ENCODE peak calls at places on chromosomes 12 and 14, in eight cellular contexts. X, P, Q, W, L, F, G and O are unnamed samples.
A peak's percentile ranks its signal among the peaks of the same experiment; 100 is the strongest.

GRCh38 chr12:8742501-8742900 is 44.7 kb downstream of the RIMKLB start:
- DNase-seq in W (no peak), X (no peak), G (peak; percentile 70), L (peak; percentile 71), Q (no peak), P (no peak), F (no peak), O (no peak)

GRCh38 chr12:120247621-120248030 is 17.9 kb downstream of the PXN start:
- DNase-seq in X (no peak), P (no peak), F (no peak), G (peak; percentile 48), Q (no peak), L (peak; percentile 61), W (no peak), O (no peak)

GRCh38 chr14:88321692-88322504 is 1.2 kb downstream of the KCNK10 start:
- DNase-seq in X (no peak), L (no peak), Q (no peak), W (no peak), G (no peak), P (no peak), F (no peak), O (no peak)

GRCh38 chr14:58738189-58738836 is 100.6 kb downstream of the DACT1 start:
- DNase-seq in W (no peak), X (no peak), L (peak; percentile 83), Q (no peak), F (no peak), G (peak; percentile 89), P (no peak), O (no peak)

GRCh38 chr14:66507181-66507721 is 696 bp upstream of the GPHN start:
- DNase-seq in X (no peak), F (no peak), W (no peak), G (no peak), L (no peak), Q (no peak), P (no peak), O (no peak)

GRCh38 chr12:122203968-122204828 is 689 bp downstream of the B3GNT4 start:
- DNase-seq in L (no peak), Q (no peak), F (no peak), G (no peak), W (no peak), X (peak; percentile 34), P (no peak), O (no peak)

GRCh38 chr12:64404470-64405446 is 566 bp downstream of the XPOT start:
- DNase-seq in P (peak; percentile 84), F (peak; percentile 58), X (peak; percentile 38), G (peak; percentile 87), W (no peak), Q (peak; percentile 79), L (peak; percentile 95), O (no peak)

GRCh38 chr12:42145552-42146215 is 1.0 kb upstream of the GXYLT1 start:
- DNase-seq in L (no peak), X (no peak), G (no peak), F (no peak), P (no peak), W (no peak), Q (no peak), O (no peak)

GRCh38 chr14:30193791-30194407 is 266.3 kb upstream of the PRKD1 start:
- DNase-seq in F (no peak), L (peak; percentile 95), G (peak; percentile 71), Q (no peak), X (no peak), P (no peak), W (no peak), O (no peak)

GRCh38 chr14:41901089-41901488 is 294.4 kb downstream of the LRFN5 start:
- DNase-seq in F (no peak), X (no peak), G (no peak), L (no peak), Q (no peak), W (no peak), P (no peak), O (no peak)

GRCh38 chr12:106582661-106583577 is at the start of gene RFX4:
- DNase-seq in L (no peak), F (no peak), P (no peak), G (no peak), Q (no peak), X (no peak), W (no peak), O (no peak)

GRCh38 chr12:51678086-51678724 is 87.2 kb downstream of the SCN8A start:
- DNase-seq in G (peak; percentile 54), P (no peak), W (no peak), X (peak; percentile 13), F (peak; percentile 44), Q (no peak), L (peak; percentile 55), O (no peak)

GRCh38 chr14:104784846-104785707 is 10.5 kb downstream of the AKT1 start:
- DNase-seq in F (no peak), L (no peak), W (no peak), X (no peak), Q (no peak), G (no peak), P (no peak), O (no peak)

GRCh38 chr12:120007272-120007671 is 18.2 kb downstream of the BICDL1 start:
- DNase-seq in X (peak; percentile 74), F (no peak), W (no peak), Q (no peak), L (no peak), P (no peak), G (no peak), O (peak; percentile 25)

GRCh38 chr12:27780612-27781408 is 774 bp upstream of the MANSC4 start:
- DNase-seq in X (peak; percentile 23), F (peak; percentile 55), L (peak; percentile 60), Q (peak; percentile 75), W (no peak), P (peak; percentile 71), G (peak; percentile 29), O (no peak)

GRCh38 chr14:56976211-56976610 is 165.9 kb upstream of the OTX2 start:
- DNase-seq in F (no peak), P (no peak), X (no peak), L (no peak), G (no peak), W (no peak), Q (no peak), O (no peak)

GRCh38 chr12:75884465-75884985 is 147.1 kb downstream of the PHLDA1 start:
- DNase-seq in L (no peak), W (no peak), G (no peak), F (no peak), P (no peak), Q (no peak), X (no peak), O (no peak)

GRCh38 chr14:90301580-90302181 is 30.1 kb downstream of the NRDE2 start:
- DNase-seq in F (no peak), G (peak; percentile 67), W (no peak), X (no peak), L (peak; percentile 82), Q (no peak), P (no peak), O (no peak)

DNA sequence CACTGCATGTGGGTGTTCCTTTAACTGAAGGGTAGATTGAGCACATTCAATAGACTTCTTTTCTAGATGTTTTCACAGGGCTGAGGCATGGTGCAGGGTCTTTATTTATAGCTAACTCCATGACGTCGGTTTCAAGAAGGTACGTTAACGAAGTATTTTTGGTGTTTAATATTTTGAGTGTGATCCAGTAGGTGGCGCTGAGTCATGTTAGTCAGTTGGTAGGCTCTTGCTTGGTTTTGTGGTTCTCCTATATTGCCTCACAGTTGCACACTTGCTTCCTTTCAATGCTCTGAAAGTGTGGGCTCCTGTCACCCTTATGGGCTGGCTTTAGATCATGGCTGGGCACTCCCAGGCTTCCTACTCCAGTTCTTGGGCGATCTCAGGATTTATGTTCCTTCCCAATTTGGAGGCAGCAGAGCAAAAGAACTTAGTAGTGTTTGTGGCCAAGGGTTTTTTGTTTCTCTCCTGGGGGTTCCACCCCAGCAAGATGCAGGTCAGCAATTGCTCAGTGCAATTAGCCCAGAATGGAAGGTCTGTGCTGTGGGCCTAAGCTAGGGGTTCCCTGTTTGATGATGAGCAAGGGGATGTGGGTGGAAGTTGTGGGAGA is 471.6 kb upstream of the FOXG1 start:
- DNase-seq in F (peak; percentile 7), Q (no peak), P (no peak), X (no peak), G (peak; percentile 57), W (no peak), L (peak; percentile 45), O (no peak)
- TF ChIP-seq CTCF in F (no peak), Q (no peak), P (no peak), X (no peak), G (peak; percentile 34), W (no peak), L (peak; percentile 5), O (no peak)

DNA sequence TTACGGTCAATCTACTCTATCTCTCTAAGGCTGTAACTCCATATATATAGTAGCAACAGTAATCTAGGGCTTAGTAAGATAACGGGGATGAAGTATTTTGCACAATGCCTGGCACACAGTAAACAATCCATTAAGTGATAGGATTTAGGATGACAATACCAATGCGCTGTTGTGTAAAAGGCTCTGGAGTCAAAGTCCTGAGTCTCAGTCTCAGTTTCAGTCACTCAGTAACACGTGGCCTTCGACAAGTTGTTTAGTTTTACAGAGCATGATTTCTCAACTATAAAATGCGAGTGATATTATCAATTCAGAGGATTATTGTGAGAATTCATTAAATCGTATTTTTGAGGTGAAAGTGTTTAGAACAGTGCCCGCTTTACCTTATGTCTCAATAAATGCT is 162.4 kb downstream of the GARIN6 start:
- DNase-seq in L (no peak), W (no peak), X (no peak), G (no peak), Q (no peak), F (no peak), P (no peak), O (no peak)
- TF ChIP-seq CTCF in L (no peak), W (no peak), X (no peak), G (no peak), Q (no peak), F (no peak), P (no peak), O (no peak)

GRCh38 chr12:30515351-30515750 is 180.3 kb downstream of the IPO8 start:
- DNase-seq in W (no peak), L (peak; percentile 40), P (no peak), X (no peak), Q (no peak), G (peak; percentile 37), F (no peak), O (no peak)
- TF ChIP-seq CTCF in W (peak; percentile 5), L (peak; percentile 19), P (no peak), X (no peak), Q (no peak), G (peak; percentile 38), F (no peak), O (no peak)

GRCh38 chr12:57237952-57238853 is 8.7 kb downstream of the SHMT2 start:
- DNase-seq in G (no peak), Q (peak; percentile 76), P (peak; percentile 67), W (peak; percentile 68), L (no peak), F (no peak), X (peak; percentile 25), O (peak; percentile 27)

GRCh38 chr12:57240069-57240921 is 10.7 kb downstream of the STAC3 start:
- DNase-seq in W (peak; percentile 79), G (peak; percentile 48), F (peak; percentile 38), P (peak; percentile 77), Q (peak; percentile 74), X (peak; percentile 76), L (peak; percentile 60), O (peak; percentile 48)

GRCh38 chr12:57239587-57240068 is 10.1 kb downstream of the SHMT2 start:
- DNase-seq in P (no peak), Q (no peak), L (no peak), G (no peak), W (no peak), F (no peak), X (no peak), O (no peak)

GRCh38 chr12:57237653-57237951 is 8.1 kb downstream of the SHMT2 start:
- DNase-seq in P (no peak), X (no peak), F (no peak), G (no peak), Q (no peak), W (no peak), L (no peak), O (no peak)

GRCh38 chr12:57238854-57239554 is 9.5 kb downstream of the SHMT2 start:
- DNase-seq in X (peak; percentile 89), W (peak; percentile 95), F (peak; percentile 85), Q (peak; percentile 90), L (peak; percentile 86), G (peak; percentile 85), P (peak; percentile 93), O (peak; percentile 92)
- TF ChIP-seq CTCF in X (peak; percentile 100), W (peak; percentile 100), F (peak; percentile 100), Q (peak; percentile 100), L (peak; percentile 100), G (peak; percentile 100), P (peak; percentile 100), O (peak; percentile 100)